ENCODE peak calls at places on chromosome X, in five cellular contexts. K is stimulated activated CD4-positive, alpha-beta T cell treated with anti-CD3 and anti-CD28 coated beads, TNF-alpha, amount 100 ng/mL, for 1 hour; U is WTC11; M is right cardiac atrium; Z is A549. N is an unnamed sample.

GRCh38 chrX:16651422-16651821 is 1.5 kb downstream of the S100G start:
- DNase-seq in K (no peak), U (no peak), M (no peak), Z (no peak), N (no peak)

GRCh38 chrX:11105080-11105479 is 6.1 kb upstream of the HCCS start:
- DNase-seq in K (no peak), U (no peak), M (no peak), Z (peak; percentile 13), N (no peak)

GRCh38 chrX:135497736-135498135 is 22.7 kb upstream of the INTS6L start:
- DNase-seq in K (no peak), U (no peak), M (no peak), Z (no peak), N (no peak)

GRCh38 chrX:97367149-97367548 is 483.4 kb downstream of the RPA4 start:
- DNase-seq in K (no peak), U (no peak), M (no peak), Z (no peak), N (no peak)

GRCh38 chrX:48737940-48738339 is 23.6 kb upstream of the GLOD5 start:
- DNase-seq in K (no peak), U (no peak), M (no peak), Z (no peak), N (no peak)

GRCh38 chrX:48475774-48476577 is at the start of gene FTSJ1:
- DNase-seq in K (peak; percentile 70), U (peak; percentile 44), M (peak; percentile 95), Z (peak; percentile 90), N (peak; percentile 92)

GRCh38 chrX:10453945-10454344 is 166.4 kb downstream of the MID1 start:
- DNase-seq in K (no peak), U (no peak), M (no peak), Z (no peak), N (no peak)

GRCh38 chrX:12958461-12958860 is 16.4 kb upstream of the TMSB4X start:
- DNase-seq in K (no peak), U (no peak), M (no peak), Z (no peak), N (no peak)

GRCh38 chrX:8639949-8640348 is 92.0 kb downstream of the ANOS1 start:
- DNase-seq in K (no peak), U (no peak), M (no peak), Z (no peak), N (no peak)

GRCh38 chrX:29044802-29045201 is 457.6 kb downstream of the IL1RAPL1 start:
- DNase-seq in K (no peak), U (no peak), M (no peak), Z (no peak), N (no peak)

GRCh38 chrX:2286731-2287130 is 214.0 kb downstream of the DHRSX start:
- DNase-seq in K (no peak), U (no peak), M (no peak), Z (no peak), N (no peak)

GRCh38 chrX:13346646-13347045 is 26.8 kb upstream of the ATXN3L start:
- DNase-seq in K (no peak), U (no peak), M (no peak), Z (no peak), N (no peak)

GRCh38 chrX:141375011-141375730 is 132.9 kb upstream of the SPANXC start:
- DNase-seq in K (no peak), U (no peak), M (no peak), Z (no peak), N (no peak)

GRCh38 chrX:3712870-3713224 is 602 bp downstream of the PRKX start:
- DNase-seq in K (no peak), U (peak; percentile 11), M (no peak), Z (no peak), N (no peak)

N was measured in foreskin melanocyte.